ENCODE peak calls at places on chromosomes 4 and X, in nine cellular contexts. P is hippocampal formation, M is progenitor cell of endocrine pancreas, E is aorta, T is renal cortical epithelial cell, L is dorsolateral prefrontal cortex, O is amniotic epithelial cell, A is cardiac fibroblast, Z is RWPE1. U is an unnamed sample.

GRCh38 chrX:66731398-66731797 is 92.5 kb upstream of the EDA2R start:
- DNase-seq in P (no peak), E (no peak), L (no peak), T (peak; percentile 10), Z (no peak), O (no peak), M (no peak), A (peak; percentile 54), U (peak; percentile 43)

GRCh38 chr4:122716825-122717448 is 15.6 kb upstream of the BBS12 start:
- DNase-seq in Z (peak; percentile 84), M (peak; percentile 30), E (peak; percentile 76), O (peak; percentile 65), P (peak; percentile 39), L (peak; percentile 59), A (peak; percentile 82), T (peak; percentile 63), U (peak; percentile 77)

GRCh38 chr4:13970349-13970748 is 342.8 kb upstream of the BOD1L1 start:
- DNase-seq in L (no peak), P (no peak), T (peak; percentile 71), M (no peak), O (no peak), Z (no peak), A (no peak), E (no peak), U (peak; percentile 47)

GRCh38 chr4:87092389-87093141 is 127.9 kb downstream of the KLHL8 start:
- DNase-seq in A (peak; percentile 88), E (peak; percentile 68), L (peak; percentile 76), M (no peak), O (peak; percentile 95), Z (peak; percentile 97), T (peak; percentile 99), P (no peak), U (peak; percentile 93)

GRCh38 chr4:37463457-37463856 is 218.9 kb downstream of the NWD2 start:
- DNase-seq in O (no peak), T (no peak), Z (no peak), L (no peak), E (no peak), P (no peak), A (no peak), M (no peak), U (no peak)

GRCh38 chr4:106017975-106018374 is 122.7 kb downstream of the NPNT start:
- DNase-seq in P (no peak), O (no peak), T (no peak), A (no peak), L (no peak), E (no peak), Z (no peak), M (no peak), U (no peak)

GRCh38 chr4:84503495-84504437 is 4.7 kb upstream of the NKX6-1 start:
- DNase-seq in P (peak; percentile 15), Z (peak; percentile 75), A (peak; percentile 78), E (no peak), M (no peak), O (peak; percentile 70), T (peak; percentile 72), L (no peak), U (peak; percentile 75)

GRCh38 chr4:39539026-39539690 is 11.9 kb upstream of the UGDH start:
- DNase-seq in Z (no peak), E (no peak), L (no peak), O (no peak), T (peak; percentile 65), A (peak; percentile 35), M (no peak), P (no peak), U (peak; percentile 82)

GRCh38 chr4:7323872-7324650 is 110.7 kb downstream of the PSAPL1 start:
- DNase-seq in M (no peak), Z (no peak), L (no peak), A (no peak), P (no peak), T (peak; percentile 23), E (peak; percentile 29), O (no peak), U (no peak)

GRCh38 chr4:140219567-140219966 is 65.6 kb upstream of the MAML3 start:
- DNase-seq in Z (no peak), A (no peak), O (no peak), P (no peak), E (no peak), T (no peak), M (no peak), L (no peak), U (no peak)

GRCh38 chr4:184114431-184114830 is 103.2 kb downstream of the ENPP6 start:
- DNase-seq in T (no peak), O (no peak), E (no peak), L (peak; percentile 76), A (no peak), P (no peak), M (no peak), Z (no peak), U (no peak)

GRCh38 chr4:113057891-113058290 is 8.4 kb downstream of the ANK2 start:
- DNase-seq in L (no peak), M (no peak), P (no peak), T (peak; percentile 93), Z (no peak), A (no peak), E (no peak), O (no peak), U (peak; percentile 32)

GRCh38 chr4:109752545-109752944 is 22.7 kb upstream of the PLA2G12A start:
- DNase-seq in M (no peak), T (no peak), O (no peak), Z (no peak), E (no peak), A (no peak), P (no peak), L (no peak), U (no peak)

GRCh38 chrX:94058728-94059382 is 384.8 kb downstream of the FAM133A start:
- DNase-seq in O (peak; percentile 65), Z (peak; percentile 3), P (no peak), E (no peak), T (no peak), A (no peak), M (no peak), L (no peak), U (peak; percentile 18)

GRCh38 chr4:139555705-139556070 is 331 bp downstream of the SETD7 start:
- DNase-seq in L (peak; percentile 62), O (peak; percentile 35), P (peak; percentile 51), E (peak; percentile 80), A (no peak), M (peak; percentile 41), Z (peak; percentile 28), T (no peak), U (no peak)

GRCh38 chr4:22462693-22463092 is 53.2 kb downstream of the ADGRA3 start:
- DNase-seq in Z (no peak), O (no peak), A (no peak), E (no peak), P (no peak), M (no peak), L (no peak), T (no peak), U (no peak)

GRCh38 chrX:127861611-127862010 is 190.6 kb downstream of the ACTRT1 start:
- DNase-seq in E (no peak), T (no peak), Z (no peak), A (no peak), P (no peak), L (no peak), M (no peak), O (no peak), U (no peak)

GRCh38 chrX:20507901-20508620 is 241.4 kb upstream of the RPS6KA3 start:
- DNase-seq in O (no peak), L (no peak), T (peak; percentile 72), P (no peak), A (no peak), M (no peak), Z (no peak), E (no peak), U (no peak)

GRCh38 chr4:13872145-13872544 is 244.6 kb upstream of the BOD1L1 start:
- DNase-seq in M (no peak), P (no peak), A (no peak), E (no peak), Z (no peak), O (peak; percentile 22), T (peak; percentile 56), L (no peak), U (peak; percentile 38)

GRCh38 chr4:164997324-164997723 is 19.9 kb upstream of the TRIM61 start:
- DNase-seq in L (no peak), A (peak; percentile 5), M (no peak), Z (peak; percentile 29), P (no peak), E (no peak), O (no peak), T (no peak), U (peak; percentile 7)

GRCh38 chrX:102833136-102833535 is 103.9 kb upstream of the RAB40AL start:
- DNase-seq in Z (no peak), T (no peak), O (peak; percentile 75), M (no peak), P (no peak), E (no peak), L (no peak), A (peak; percentile 13), U (peak; percentile 41)

GRCh38 chrX:13092455-13092941 is 48.1 kb upstream of the FAM9C start:
- DNase-seq in E (peak; percentile 69), M (no peak), Z (no peak), T (no peak), A (no peak), P (no peak), L (no peak), O (no peak), U (no peak)